ENCODE peak calls at places on chromosomes 5 and 9, in five cellular contexts. Y is sigmoid colon, P is Peyer's patch, O is ovary, V is heart left ventricle. E is an unnamed sample.

GRCh38 chr9:36896296-36896695 is 137.8 kb downstream of the PAX5 start:
- DNase-seq in Y (peak; percentile 27), P (peak; percentile 1), O (no peak), V (no peak), E (no peak)

GRCh38 chr9:91035825-91036208 is 234.2 kb downstream of the SYK start:
- DNase-seq in P (no peak), Y (no peak), V (no peak), O (no peak), E (no peak)

GRCh38 chr5:55856511-55857246 is 5.5 kb downstream of the IL31RA start:
- DNase-seq in Y (no peak), O (no peak), P (no peak), V (no peak), E (no peak)

GRCh38 chr9:136978073-136978864 is 965 bp downstream of the PTGDS start:
- DNase-seq in O (peak; percentile 68), V (peak; percentile 90), P (peak; percentile 58), Y (no peak), E (peak; percentile 51)

GRCh38 chr9:95506438-95506691 is 10.4 kb downstream of the PTCH1 start:
- DNase-seq in O (no peak), V (peak; percentile 54), Y (no peak), P (no peak), E (peak; percentile 40)

GRCh38 chr5:100709771-100710170 is 174.6 kb downstream of the FAM174A start:
- DNase-seq in V (no peak), P (no peak), O (no peak), Y (no peak), E (peak; percentile 2)

GRCh38 chr5:43195670-43196265 is 3.7 kb downstream of the NIM1K start:
- DNase-seq in Y (no peak), P (no peak), O (no peak), V (no peak), E (no peak)

GRCh38 chr5:130720355-130720754 is 444.7 kb downstream of the HINT1 start:
- DNase-seq in O (no peak), V (no peak), P (no peak), Y (no peak), E (no peak)

GRCh38 chr5:170265527-170265926 is 32.0 kb downstream of the LCP2 start:
- DNase-seq in P (no peak), O (peak; percentile 43), V (peak; percentile 48), Y (peak; percentile 86), E (no peak)

GRCh38 chr9:106588601-106589000 is 274.4 kb upstream of the ZNF462 start:
- DNase-seq in V (no peak), O (no peak), Y (no peak), P (no peak), E (no peak)

GRCh38 chr5:154179846-154180710 is 10.5 kb upstream of the GALNT10 start:
- DNase-seq in V (peak; percentile 41), O (no peak), Y (peak; percentile 71), P (no peak), E (peak; percentile 39)

GRCh38 chr5:122608222-122608621 is 166.7 kb upstream of the SNX2 start:
- DNase-seq in O (no peak), P (no peak), V (no peak), Y (no peak), E (no peak)

GRCh38 chr9:129177791-129178578 is at the start of gene IER5L:
- DNase-seq in V (peak; percentile 94), O (peak; percentile 98), P (peak; percentile 94), Y (peak; percentile 99), E (peak; percentile 95)

GRCh38 chr9:129175515-129175824 is 2.6 kb downstream of the IER5L start:
- DNase-seq in O (no peak), V (no peak), Y (no peak), P (no peak), E (no peak)

GRCh38 chr9:129177443-129177790 is 644 bp downstream of the IER5L start:
- DNase-seq in O (no peak), P (no peak), V (no peak), Y (no peak), E (peak; percentile 31)

GRCh38 chr9:129175825-129176633 is 2.0 kb downstream of the IER5L start:
- DNase-seq in V (peak; percentile 86), O (peak; percentile 87), Y (peak; percentile 96), P (peak; percentile 70), E (peak; percentile 89)

DNA sequence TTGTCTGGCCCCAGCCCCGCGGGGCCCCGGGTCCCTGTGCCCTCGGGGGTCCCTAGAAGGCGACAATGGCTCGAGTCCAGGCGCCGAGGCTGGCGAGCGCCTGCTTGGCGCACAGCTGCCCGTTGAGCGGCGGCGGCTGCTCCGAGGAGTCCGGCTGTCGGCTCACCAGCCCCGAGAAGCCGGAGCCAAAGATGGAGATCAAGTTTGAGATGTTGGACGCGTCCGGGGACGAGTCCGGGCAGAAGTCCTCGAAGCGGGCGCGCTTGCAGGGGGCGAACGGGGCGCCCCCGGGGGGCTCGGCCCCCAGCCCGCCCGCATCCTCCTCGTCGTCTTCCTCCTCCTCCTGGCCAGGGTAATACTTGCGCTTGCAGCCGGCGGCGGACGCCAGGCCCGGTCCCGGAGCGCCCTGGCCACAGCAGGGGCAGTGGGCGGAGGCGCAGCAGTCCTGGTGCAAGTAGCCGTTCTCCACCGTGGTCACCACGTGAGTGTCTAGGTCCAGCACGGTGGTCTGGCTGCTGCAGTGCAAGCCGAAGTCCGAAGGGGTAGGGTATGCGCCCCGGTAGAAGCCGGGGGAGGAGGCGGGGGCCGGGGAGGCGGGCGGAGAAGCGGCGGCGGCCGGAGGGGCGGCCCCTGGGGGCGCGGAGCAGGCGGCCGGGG is 1.1 kb downstream of the IER5L start:
- DNase-seq in V (peak; percentile 44), P (no peak), O (peak; percentile 74), Y (peak; percentile 77), E (peak; percentile 51)
- TF ChIP-seq POLR2A in V (no peak), P (no peak), O (no peak), Y (no peak), E (no peak)

GRCh38 chr5:80466669-80467485 is 21.0 kb upstream of the FAM151B start:
- DNase-seq in O (no peak), Y (no peak), P (no peak), V (no peak), E (no peak)
- H3K27ac ChIP-seq in O (no peak overlapping the region), Y (no peak overlapping the region), P (no peak overlapping the region), V (no peak overlapping the region), E (no peak overlapping the region)

GRCh38 chr9:21549251-21549765 is 67.2 kb upstream of the IFNE start:
- DNase-seq in V (no peak), O (no peak), P (no peak), Y (no peak), E (peak; percentile 45)
- H3K4me3 ChIP-seq in V (no peak overlapping the region), O (no peak overlapping the region), P (no peak overlapping the region), Y (no peak overlapping the region), E (no peak overlapping the region)

GRCh38 chr9:70411141-70411929 is 3.1 kb downstream of the KLF9 start:
- DNase-seq in O (peak; percentile 65), V (peak; percentile 56), Y (peak; percentile 90), P (peak; percentile 34), E (peak; percentile 74)
- TF ChIP-seq POLR2A in O (peak; percentile 49), V (no peak), Y (peak; percentile 62), P (peak; percentile 54), E (peak; percentile 74)

DNA sequence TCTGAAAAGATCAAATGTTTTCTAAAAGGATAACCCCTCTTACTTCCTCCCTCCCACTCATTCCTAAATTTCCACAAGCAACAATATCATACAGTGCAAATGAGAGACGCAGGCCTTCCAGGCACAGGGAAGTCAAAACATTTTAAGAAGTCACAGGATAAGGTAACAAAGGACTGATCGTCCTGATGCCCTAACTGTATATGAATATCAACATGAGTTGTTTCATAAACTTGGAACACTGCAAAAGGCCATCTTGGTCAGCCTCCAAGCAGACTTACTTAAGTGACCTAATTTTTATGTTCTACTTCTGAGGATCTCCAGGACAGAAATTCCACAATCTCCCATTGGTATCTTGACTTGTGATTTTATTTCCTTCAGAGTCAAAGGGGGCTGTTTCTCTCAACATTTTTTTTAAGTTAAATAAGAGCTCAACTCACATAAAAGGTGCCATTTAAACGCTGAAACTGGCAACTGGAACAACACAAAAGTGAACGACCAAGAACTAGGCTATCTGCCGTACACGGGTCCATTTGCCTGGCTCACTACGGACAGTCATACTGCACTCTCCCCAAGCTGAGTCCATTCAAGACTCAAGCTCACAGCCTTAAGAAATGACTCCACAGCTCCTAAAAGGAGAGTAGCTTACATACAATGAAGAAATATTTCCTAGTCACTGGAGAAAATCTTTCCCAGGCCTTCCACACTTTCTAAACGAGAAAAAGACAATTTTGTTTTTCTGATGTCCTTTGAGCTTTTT is 71.3 kb downstream of the LHFPL2 start:
- DNase-seq in Y (peak; percentile 78), O (no peak), P (no peak), V (no peak), E (no peak)
- H3K27ac ChIP-seq in Y (peak overlapping the region; percentile 84), O (no peak overlapping the region), P (no peak overlapping the region), V (peak overlapping the region; percentile 2), E (no peak overlapping the region)

GRCh38 chr9:123336959-123337358 is 19.0 kb upstream of the CRB2 start:
- DNase-seq in V (no peak), Y (no peak), P (no peak), O (no peak), E (no peak)

GRCh38 chr9:123335227-123335985 is 20.6 kb upstream of the CRB2 start:
- DNase-seq in O (no peak), V (no peak), P (no peak), Y (no peak), E (peak; percentile 93)

GRCh38 chr9:123337971-123338370 is 18.0 kb upstream of the CRB2 start:
- DNase-seq in Y (no peak), O (no peak), P (peak; percentile 78), V (no peak), E (no peak)

GRCh38 chr9:123335986-123336329 is 20.0 kb upstream of the CRB2 start:
- DNase-seq in Y (no peak), V (no peak), O (no peak), P (no peak), E (no peak)

DNA sequence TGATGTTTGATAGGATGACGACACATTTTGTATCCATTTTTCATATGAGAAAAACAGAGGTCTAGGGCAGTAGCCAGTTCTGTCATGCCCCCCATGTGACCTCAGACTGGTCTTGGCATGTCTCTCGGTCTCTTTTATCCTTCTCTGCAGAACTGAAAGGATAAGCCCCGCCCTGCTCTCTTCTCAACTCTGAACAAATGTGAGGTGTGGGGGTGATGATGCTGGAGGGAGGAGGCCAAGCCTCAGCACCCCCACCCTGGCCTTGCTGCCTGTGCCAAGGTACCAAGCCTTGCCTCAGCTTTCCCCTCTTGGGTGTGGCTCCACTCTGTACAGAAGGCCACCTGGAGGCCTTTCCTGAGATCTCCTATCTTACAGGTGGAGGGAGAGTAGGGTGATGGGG is 19.5 kb upstream of the CRB2 start:
- DNase-seq in O (no peak), Y (no peak), P (peak; percentile 23), V (no peak), E (peak; percentile 33)
- H3K4me3 ChIP-seq in O (no peak overlapping the region), Y (no peak overlapping the region), P (no peak overlapping the region), V (no peak overlapping the region), E (no peak overlapping the region)